ENCODE peak calls at places on chromosomes 13 and 19, in five cellular contexts. S is pancreas, H is tibial artery, A is GM23338, O is small intestine. G is an unnamed sample.

GRCh38 chr13:75871059-75871458 is 234.9 kb downstream of the LMO7 start:
- DNase-seq in A (no peak), O (no peak), S (no peak), H (no peak), G (no peak)

GRCh38 chr19:19059018-19059836 is 4.6 kb upstream of the SLC25A42 start:
- DNase-seq in H (no peak), A (no peak), S (no peak), O (no peak), G (no peak)

GRCh38 chr19:3364501-3364858 is 1.9 kb upstream of the NFIC start:
- DNase-seq in S (no peak), A (no peak), H (no peak), O (no peak), G (no peak)

GRCh38 chr19:3784607-3785463 is 1.3 kb downstream of the MATK start:
- DNase-seq in O (no peak), H (no peak), A (no peak), S (no peak), G (no peak)

GRCh38 chr13:98216711-98217110 is 39.6 kb upstream of the RNF113B start:
- DNase-seq in O (no peak), S (no peak), A (no peak), H (no peak), G (no peak)

GRCh38 chr13:58960909-58961308 is 1202.8 kb downstream of the DIAPH3 start:
- DNase-seq in O (no peak), S (no peak), H (no peak), A (peak; percentile 45), G (no peak)

GRCh38 chr19:17777840-17778620 is 16.9 kb upstream of the B3GNT3 start:
- DNase-seq in H (peak; percentile 42), A (peak; percentile 97), S (peak; percentile 74), O (peak; percentile 75), G (peak; percentile 62)

GRCh38 chr19:35328851-35329285 is at the start of gene CD22:
- DNase-seq in O (no peak), H (no peak), S (no peak), A (no peak), G (no peak)

GRCh38 chr13:112725346-112726017 is 35.6 kb downstream of the ATP11A start:
- DNase-seq in A (no peak), O (no peak), H (peak; percentile 8), S (no peak), G (no peak)

GRCh38 chr13:75838366-75839017 is 202.4 kb downstream of the LMO7 start:
- DNase-seq in H (no peak), O (no peak), S (no peak), A (no peak), G (no peak)

GRCh38 chr13:20428666-20429644 is 96.7 kb downstream of the CRYL1 start:
- DNase-seq in A (no peak), H (no peak), S (no peak), O (no peak), G (no peak)

GRCh38 chr19:1873524-1874473 is 10.4 kb upstream of the KLF16 start:
- DNase-seq in H (no peak), A (no peak), S (peak; percentile 84), O (no peak), G (no peak)

GRCh38 chr19:18202759-18203407 is 959 bp downstream of the RAB3A start:
- DNase-seq in S (peak; percentile 68), H (no peak), O (peak; percentile 25), A (peak; percentile 84), G (no peak)

GRCh38 chr13:86862137-86862536 is 809.0 kb upstream of the SLITRK5 start:
- DNase-seq in H (no peak), S (no peak), A (peak; percentile 21), O (no peak), G (no peak)

GRCh38 chr13:94328336-94329041 is 151.0 kb downstream of the DCT start:
- DNase-seq in O (no peak), S (no peak), H (no peak), A (no peak), G (no peak)

GRCh38 chr13:114257014-114257413 is 22.3 kb downstream of the CDC16 start:
- DNase-seq in A (peak; percentile 74), O (no peak), H (no peak), S (no peak), G (no peak)

GRCh38 chr19:4575978-4576933 is 16.8 kb upstream of the SEMA6B start:
- DNase-seq in A (peak; percentile 75), S (peak; percentile 87), O (peak; percentile 36), H (peak; percentile 51), G (peak; percentile 77)

GRCh38 chr19:32104465-32105235 is 240.8 kb upstream of the ZNF507 start:
- DNase-seq in S (no peak), H (no peak), O (peak; percentile 9), A (peak; percentile 8), G (no peak)

GRCh38 chr13:46996316-46996715 is 99.5 kb upstream of the HTR2A start:
- DNase-seq in A (no peak), S (no peak), H (no peak), O (no peak), G (no peak)

GRCh38 chr19:35811317-35812219 is 1.1 kb downstream of the PRODH2 start:
- DNase-seq in H (no peak), A (no peak), O (no peak), S (no peak), G (no peak)

GRCh38 chr13:27635256-27635655 is 13.6 kb downstream of the POLR1D start:
- DNase-seq in S (no peak), O (no peak), A (no peak), H (no peak), G (no peak)

GRCh38 chr19:1238373-1239303 is 833 bp upstream of the CBARP start:
- DNase-seq in S (no peak), O (no peak), H (no peak), A (no peak), G (no peak)

GRCh38 chr13:72004975-72005374 is 138.0 kb upstream of the DACH1 start:
- DNase-seq in O (no peak), H (no peak), S (no peak), A (peak; percentile 14), G (no peak)

GRCh38 chr19:30116984-30117555 is 175.0 kb downstream of the URI1 start:
- DNase-seq in A (peak; percentile 24), H (no peak), S (peak; percentile 48), O (no peak), G (no peak)

GRCh38 chr13:26202365-26202972 is 19.6 kb downstream of the RNF6 start:
- DNase-seq in O (no peak), S (no peak), A (no peak), H (no peak), G (no peak)

GRCh38 chr13:33367931-33368330 is 82.4 kb upstream of the STARD13 start:
- DNase-seq in O (peak; percentile 31), S (no peak), H (no peak), A (no peak), G (no peak)

GRCh38 chr13:32914686-32915085 is 101.5 kb upstream of the KL start:
- DNase-seq in O (no peak), A (no peak), H (no peak), S (no peak), G (no peak)

GRCh38 chr13:94617389-94618000 is 15.8 kb downstream of the GPR180 start:
- DNase-seq in A (peak; percentile 35), H (no peak), O (peak; percentile 37), S (no peak), G (no peak)

GRCh38 chr19:50377051-50377441 is 789 bp downstream of the NR1H2 start:
- DNase-seq in O (peak; percentile 32), S (no peak), A (peak; percentile 94), H (no peak), G (peak; percentile 42)

GRCh38 chr13:38814331-38814730 is 127.5 kb downstream of the FREM2 start:
- DNase-seq in S (no peak), A (no peak), O (no peak), H (no peak), G (no peak)

GRCh38 chr19:13122275-13122878 is 4.3 kb downstream of the NACC1 start:
- DNase-seq in H (no peak), A (no peak), O (peak; percentile 48), S (no peak), G (no peak)

GRCh38 chr13:27556109-27556508 is 64.2 kb downstream of the LNX2 start:
- DNase-seq in O (no peak), H (peak; percentile 50), S (no peak), A (no peak), G (no peak)

GRCh38 chr13:97212540-97213146 is 9.5 kb upstream of the MBNL2 start:
- DNase-seq in S (no peak), H (no peak), A (peak; percentile 26), O (peak; percentile 46), G (no peak)
- H3K4me1 ChIP-seq in S (no peaks in the 10 kb centered on the region), H (no peaks in the 10 kb centered on the region), A (no peaks in the 10 kb centered on the region), O (no peaks in the 10 kb centered on the region), G (no peaks in the 10 kb centered on the region)

GRCh38 chr19:16442386-16443276 is 29.1 kb downstream of the EPS15L1 start:
- DNase-seq in S (no peak), H (no peak), A (no peak), O (peak; percentile 56), G (peak; percentile 65)
- H3K4me1 ChIP-seq in S (peaks cover 10% of the 10 kb centered on the region), H (peaks cover 31% of the 10 kb centered on the region), A (peaks cover 24% of the 10 kb centered on the region), O (peaks cover 15% of the 10 kb centered on the region), G (no peaks in the 10 kb centered on the region)

DNA sequence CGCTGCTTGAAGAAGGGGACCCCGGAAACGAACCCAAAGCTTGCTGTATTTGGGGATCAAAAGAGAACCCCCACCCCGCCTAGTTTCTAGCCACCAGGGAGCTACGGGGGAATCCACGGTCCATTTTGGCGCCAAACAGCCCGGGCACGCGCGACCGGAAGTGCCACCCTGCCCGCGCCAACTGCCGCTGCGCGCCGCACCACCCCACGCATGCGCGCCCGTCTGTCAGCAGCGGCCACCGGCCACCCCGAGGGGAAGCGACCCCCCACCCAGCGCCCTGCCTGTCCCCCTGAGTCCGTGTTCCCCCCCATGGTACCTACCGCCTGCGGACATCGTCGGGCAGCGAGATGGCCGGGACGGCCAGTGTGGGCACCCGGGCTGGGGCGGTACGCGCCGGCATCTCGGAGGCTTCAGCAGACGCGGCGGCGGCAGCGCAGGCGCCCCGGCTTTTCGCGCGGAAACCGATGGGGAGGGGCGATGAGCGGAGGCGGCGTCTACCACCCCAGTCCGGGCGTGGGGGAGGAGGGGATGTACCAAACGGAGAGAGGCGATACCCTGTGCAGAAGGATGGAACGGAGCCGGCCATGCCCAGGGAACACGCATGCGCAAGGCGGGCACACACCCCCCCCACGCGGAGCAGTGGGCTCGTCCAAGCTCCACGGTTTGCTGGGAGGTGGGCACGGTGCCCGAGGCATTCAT is at the start of gene DNMT1:
- DNase-seq in O (peak; percentile 92), S (peak; percentile 90), H (peak; percentile 94), A (peak; percentile 97), G (peak; percentile 91)
- H3K4me1 ChIP-seq in O (peaks cover 5% of the 10 kb centered on the region), S (peaks cover 4% of the 10 kb centered on the region), H (peaks cover 22% of the 10 kb centered on the region), A (peaks cover 6% of the 10 kb centered on the region), G (no peaks in the 10 kb centered on the region)

DNA sequence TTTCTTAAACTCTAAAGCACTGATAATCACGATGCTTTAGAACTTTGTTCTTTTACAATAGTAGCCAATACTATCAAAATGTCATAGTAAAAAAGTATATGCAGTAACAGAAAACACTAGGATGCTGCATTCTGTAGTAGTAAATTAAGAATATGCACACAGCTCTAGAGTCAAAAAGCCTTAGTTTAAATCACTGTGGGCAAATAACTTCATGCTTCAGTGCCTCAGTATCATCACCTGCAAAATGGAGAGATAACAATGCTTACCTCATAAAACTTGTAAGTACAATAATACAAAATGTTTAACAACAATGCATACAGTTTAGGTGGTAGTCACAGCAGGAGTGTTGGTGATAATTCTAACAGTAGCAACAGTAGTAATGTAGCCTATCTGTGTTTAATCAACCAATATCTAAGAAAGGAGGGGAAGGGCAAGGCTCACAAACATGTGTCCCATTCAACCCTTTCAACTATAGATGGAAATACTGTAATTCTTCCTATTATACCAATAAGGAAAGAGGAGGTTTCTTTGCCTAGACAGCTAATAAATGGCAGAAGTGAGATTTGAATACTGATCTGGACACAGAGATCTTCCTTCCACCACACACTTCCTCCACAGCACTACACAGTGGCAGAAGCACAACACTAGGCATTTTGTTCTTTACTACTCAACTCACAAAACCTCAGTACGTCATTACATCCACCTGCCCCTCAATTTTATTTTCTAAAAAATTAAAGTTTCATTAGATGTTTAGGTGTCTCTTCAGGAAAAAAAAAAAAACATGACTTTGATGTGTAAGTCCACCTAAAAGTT is 4.6 kb downstream of the RBM26 start:
- DNase-seq in O (no peak), A (no peak), S (no peak), H (no peak), G (no peak)
- H3K4me1 ChIP-seq in O (peaks cover 16% of the 10 kb centered on the region), A (peaks cover 35% of the 10 kb centered on the region), S (peaks cover 23% of the 10 kb centered on the region), H (peaks cover 22% of the 10 kb centered on the region), G (peaks cover 18% of the 10 kb centered on the region)